ENCODE peak calls at places on chromosomes 13 and 19, in nine cellular contexts. T, B, G, D, O, A, C, I and R are unnamed samples.

GRCh38 chr19:29636553-29637325 is 28.5 kb upstream of the PLEKHF1 start:
- DNase-seq in A (no peak), T (no peak), C (no peak), O (no peak), D (no peak), B (no peak), I (no peak), G (no peak), R (no peak)

GRCh38 chr19:35299523-35300339 is 7.8 kb downstream of the MAG start:
- DNase-seq in C (no peak), O (no peak), I (no peak), D (peak; percentile 79), A (no peak), T (no peak), G (no peak), B (no peak), R (no peak)

GRCh38 chr13:29131159-29131558 is 311.0 kb downstream of the MTUS2 start:
- DNase-seq in I (no peak), D (no peak), G (no peak), C (no peak), O (no peak), B (no peak), T (no peak), A (no peak), R (no peak)

GRCh38 chr19:42184401-42184861 is 33.0 kb downstream of the DEDD2 start:
- DNase-seq in D (peak; percentile 97), T (no peak), G (peak; percentile 68), O (peak; percentile 46), A (peak; percentile 87), B (peak; percentile 49), I (peak; percentile 30), C (peak; percentile 59), R (no peak)

GRCh38 chr13:46629811-46630413 is 76.9 kb downstream of the LRCH1 start:
- DNase-seq in A (no peak), G (no peak), C (no peak), D (no peak), I (no peak), B (no peak), T (no peak), O (no peak), R (no peak)

GRCh38 chr13:113337556-113337955 is 26.4 kb downstream of the GRTP1 start:
- DNase-seq in D (peak; percentile 59), A (no peak), O (no peak), T (no peak), C (no peak), B (no peak), I (no peak), G (no peak), R (no peak)

GRCh38 chr19:42370667-42371066 is 19.4 kb downstream of the CNFN start:
- DNase-seq in T (peak; percentile 66), I (no peak), C (no peak), D (peak; percentile 45), G (no peak), B (no peak), O (no peak), A (no peak), R (no peak)

GRCh38 chr19:48249502-48250014 is 6.2 kb downstream of the CARD8 start:
- DNase-seq in B (no peak), O (peak; percentile 33), I (peak; percentile 49), D (no peak), C (peak; percentile 76), T (peak; percentile 76), A (peak; percentile 69), G (no peak), R (peak; percentile 73)

GRCh38 chr13:25329706-25330105 is 28.3 kb downstream of the NUP58 start:
- DNase-seq in C (no peak), T (no peak), G (peak; percentile 13), O (no peak), A (no peak), I (no peak), D (no peak), B (no peak), R (no peak)

GRCh38 chr13:113411216-113412023 is 41.9 kb downstream of the ADPRHL1 start:
- DNase-seq in O (peak; percentile 51), C (no peak), I (no peak), G (peak; percentile 92), D (no peak), T (no peak), A (peak; percentile 93), B (peak; percentile 94), R (no peak)

GRCh38 chr19:4197228-4197624 is 14.7 kb downstream of the ANKRD24 start:
- DNase-seq in T (no peak), C (no peak), A (no peak), O (no peak), B (no peak), G (no peak), D (no peak), I (no peak), R (no peak)

GRCh38 chr13:74290324-74290773 is 156.1 kb upstream of the KLF12 start:
- DNase-seq in C (peak; percentile 43), G (peak; percentile 78), I (peak; percentile 11), T (peak; percentile 33), O (peak; percentile 21), D (peak; percentile 93), B (peak; percentile 93), A (peak; percentile 68), R (peak; percentile 44)

GRCh38 chr13:75452564-75452963 is 29.4 kb downstream of the TBC1D4 start:
- DNase-seq in T (no peak), D (no peak), A (no peak), B (peak; percentile 27), O (no peak), I (no peak), C (no peak), G (no peak), R (no peak)

GRCh38 chr13:99617474-99618255 is 116.4 kb downstream of the TM9SF2 start:
- DNase-seq in G (peak; percentile 27), D (peak; percentile 89), A (no peak), C (no peak), T (no peak), I (no peak), B (peak; percentile 49), O (no peak), R (no peak)

GRCh38 chr19:11905928-11906327 is 18.3 kb downstream of the ZNF69 start:
- DNase-seq in I (no peak), O (no peak), T (no peak), D (peak; percentile 7), A (no peak), C (no peak), G (no peak), B (no peak), R (no peak)

GRCh38 chr19:38425222-38425809 is 703 bp downstream of the RASGRP4 start:
- DNase-seq in B (no peak), O (no peak), D (no peak), C (no peak), T (no peak), A (no peak), I (no peak), G (no peak), R (no peak)
- H3K4me3 ChIP-seq in B (no peak overlapping the region), O (peak overlapping the region; percentile 18), D (peak overlapping the region; percentile 46), C (no peak overlapping the region), T (no peak overlapping the region), A (no peak overlapping the region), I (no peak overlapping the region), G (no peak overlapping the region), R (no peak overlapping the region)

GRCh38 chr13:30466841-30467252 is 1.1 kb upstream of the HMGB1 start:
- DNase-seq in T (peak; percentile 48), B (no peak), I (no peak), D (no peak), A (no peak), O (no peak), C (no peak), G (no peak), R (no peak)

GRCh38 chr13:30463820-30464495 is 1.8 kb downstream of the HMGB1 start:
- DNase-seq in C (peak; percentile 73), I (peak; percentile 49), O (peak; percentile 61), G (peak; percentile 36), D (no peak), T (peak; percentile 90), A (peak; percentile 78), B (no peak), R (peak; percentile 83)

GRCh38 chr13:30465541-30466357 is at the start of gene HMGB1:
- DNase-seq in A (peak; percentile 99), B (peak; percentile 98), O (peak; percentile 99), T (peak; percentile 92), C (peak; percentile 96), D (peak; percentile 99), I (peak; percentile 95), G (peak; percentile 99), R (peak; percentile 98)

GRCh38 chr13:30464496-30465351 is 1.0 kb downstream of the HMGB1 start:
- DNase-seq in T (peak; percentile 88), C (peak; percentile 82), A (peak; percentile 84), B (peak; percentile 57), I (peak; percentile 67), G (peak; percentile 60), D (peak; percentile 67), O (peak; percentile 53), R (no peak)

GRCh38 chr13:30466358-30466714 is 600 bp upstream of the HMGB1 start:
- DNase-seq in B (no peak), I (no peak), C (no peak), G (peak; percentile 19), D (peak; percentile 50), T (no peak), O (no peak), A (no peak), R (no peak)
- H3K4me3 ChIP-seq in B (peak overlapping the region; percentile 57), I (no peak overlapping the region), C (no peak overlapping the region), G (peak overlapping the region; percentile 51), D (peak overlapping the region; percentile 58), T (peak overlapping the region; percentile 73), O (no peak overlapping the region), A (no peak overlapping the region), R (peak overlapping the region; percentile 91)

DNA sequence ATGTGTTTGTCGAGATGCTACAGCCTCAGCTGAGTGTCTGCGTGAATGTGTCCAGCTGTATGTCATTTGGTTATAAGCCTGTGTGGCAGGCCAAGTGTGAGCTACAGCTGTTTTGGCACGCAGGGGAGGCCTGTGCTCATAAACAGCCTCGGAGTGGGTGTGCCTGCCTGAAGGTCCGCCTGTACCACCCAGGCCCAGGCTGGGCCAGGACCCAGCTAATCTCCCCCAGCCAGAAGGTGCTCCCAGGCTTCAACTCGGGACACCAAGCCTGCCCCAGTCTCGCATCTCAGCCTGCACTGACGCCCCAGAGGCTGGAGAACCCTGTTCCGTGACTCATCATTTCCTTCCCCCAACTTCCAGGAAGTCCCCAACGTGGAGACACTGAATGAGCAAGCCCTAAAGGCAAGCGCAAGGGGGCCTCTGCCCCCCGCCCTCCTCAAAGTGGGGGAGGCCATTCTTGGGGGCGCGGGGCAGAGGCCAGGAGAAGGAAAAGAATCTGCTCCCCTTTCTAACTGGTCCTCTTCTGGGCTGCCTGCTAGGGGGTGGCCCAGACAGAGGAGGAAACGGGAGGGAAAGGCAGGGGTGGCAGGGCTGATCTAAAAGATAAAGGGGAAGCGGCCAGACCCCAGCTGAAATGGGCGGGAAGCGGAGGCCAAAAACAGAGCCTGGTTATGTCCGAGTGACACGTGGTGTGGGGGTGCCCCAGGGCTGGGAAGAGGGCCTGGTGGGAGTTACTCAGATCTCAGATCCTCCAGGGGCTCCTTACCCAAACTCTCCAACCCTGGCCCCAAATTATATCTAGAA is 2.0 kb downstream of the SLC1A5 start:
- DNase-seq in B (no peak), G (peak; percentile 64), O (peak; percentile 60), C (peak; percentile 76), D (peak; percentile 64), I (peak; percentile 80), A (peak; percentile 89), T (peak; percentile 82), R (peak; percentile 64)
- H3K4me3 ChIP-seq in B (peak overlapping the region; percentile 57), G (peak overlapping the region; percentile 84), O (peak overlapping the region; percentile 93), C (peak overlapping the region; percentile 90), D (peak overlapping the region; percentile 98), I (peak overlapping the region; percentile 85), A (peak overlapping the region; percentile 51), T (peak overlapping the region; percentile 89), R (peak overlapping the region; percentile 94)

DNA sequence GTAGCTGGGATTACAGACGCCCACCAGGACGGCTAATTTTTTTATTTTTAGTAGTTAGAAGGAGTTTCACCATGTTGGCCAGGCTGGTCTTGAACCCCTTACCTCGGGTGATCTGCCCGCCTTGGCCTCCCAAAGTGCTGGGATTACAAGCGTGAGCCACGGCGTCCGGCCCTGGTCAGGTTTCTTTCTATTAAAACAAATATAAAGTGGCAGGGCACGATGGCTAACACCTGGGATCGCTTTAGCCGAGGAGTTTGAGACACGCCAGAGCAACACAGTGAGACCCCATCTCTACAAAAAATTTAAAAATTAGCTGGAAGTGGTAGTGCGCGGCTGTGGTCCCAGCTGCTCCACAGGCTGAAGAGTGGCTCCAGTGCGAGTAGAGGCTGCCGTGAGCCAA is 1.5 kb upstream of the MED25 start:
- DNase-seq in A (no peak), D (no peak), I (no peak), T (no peak), O (no peak), C (no peak), B (no peak), G (no peak), R (no peak)
- H3K4me3 ChIP-seq in A (peak overlapping the region; percentile 78), D (no peak overlapping the region), I (no peak overlapping the region), T (no peak overlapping the region), O (no peak overlapping the region), C (no peak overlapping the region), B (no peak overlapping the region), G (no peak overlapping the region), R (no peak overlapping the region)